ENCODE peak calls at places on chromosomes 11 and 22, in nine cellular contexts. C is lower leg skin, L is tibial nerve, G is breast epithelium, Y is heart left ventricle, X is esophagus squamous epithelium, K is IMR-90, B is spleen, F is testis. P is an unnamed sample.

GRCh38 chr11:111459506-111460270 is 52.5 kb downstream of the BTG4 start:
- DNase-seq in B (no peak), F (no peak), K (no peak), X (no peak), L (no peak), C (peak), Y (no peak), G (no peak), P (no peak)

GRCh38 chr22:44109417-44109816 is 71.3 kb upstream of the PARVG start:
- DNase-seq in Y (peak), C (peak), F (no peak), G (no peak), K (no peak), X (no peak), B (no peak), L (no peak), P (no peak)

GRCh38 chr11:3959918-3960295 is 104.4 kb downstream of the STIM1 start:
- DNase-seq in K (peak), Y (no peak), X (no peak), F (no peak), B (no peak), C (no peak), L (no peak), G (no peak), P (no peak)

GRCh38 chr11:16612801-16613400 is 125.5 kb upstream of the C11orf58 start:
- DNase-seq in X (no peak), K (peak), Y (no peak), L (no peak), F (no peak), G (no peak), B (no peak), C (no peak), P (no peak)

GRCh38 chr22:20750461-20751184 is 23.3 kb upstream of the SERPIND1 start:
- DNase-seq in F (peak), G (peak), K (peak), X (no peak), C (peak), B (no peak), Y (peak), L (peak), P (peak)

GRCh38 chr11:45593992-45594391 is 71.4 kb downstream of the CHST1 start:
- DNase-seq in C (peak), K (no peak), B (no peak), Y (no peak), L (no peak), F (peak), G (no peak), X (no peak), P (no peak)

GRCh38 chr11:86923993-86924766 is 31.0 kb downstream of the FZD4 start:
- DNase-seq in K (no peak), G (no peak), F (no peak), C (no peak), X (no peak), B (no peak), Y (no peak), L (no peak), P (no peak)

GRCh38 chr11:130434521-130435223 is 6.3 kb upstream of the ADAMTS8 start:
- DNase-seq in B (peak), K (peak), X (no peak), G (peak), L (peak), C (peak), F (peak), Y (peak), P (peak)

GRCh38 chr22:24772493-24773220 is 1.9 kb downstream of the PIWIL3 start:
- DNase-seq in X (no peak), G (no peak), L (no peak), C (peak), K (peak), Y (no peak), B (no peak), F (no peak), P (no peak)

GRCh38 chr11:72227316-72228228 is 3.0 kb downstream of the INPPL1 start:
- DNase-seq in B (peak), K (peak), C (peak), Y (no peak), F (peak), L (no peak), G (peak), X (no peak), P (no peak)

GRCh38 chr22:39487826-39488520 is 14.1 kb upstream of the MIEF1 start:
- DNase-seq in F (no peak), Y (no peak), G (no peak), L (no peak), X (no peak), K (no peak), C (no peak), B (no peak), P (no peak)

GRCh38 chr11:86999859-87000753 is 37.6 kb upstream of the TMEM135 start:
- DNase-seq in Y (no peak), B (no peak), F (peak), L (no peak), K (peak), C (no peak), G (peak), X (no peak), P (peak)

GRCh38 chr22:40671369-40671768 is 7.9 kb upstream of the MCHR1 start:
- DNase-seq in G (no peak), B (no peak), C (no peak), K (no peak), Y (no peak), L (no peak), F (no peak), X (no peak), P (no peak)

GRCh38 chr11:121449123-121449522 is 3.0 kb upstream of the SORL1 start:
- DNase-seq in X (no peak), G (no peak), B (no peak), L (no peak), K (no peak), F (no peak), C (no peak), Y (no peak), P (no peak)

GRCh38 chr11:15038963-15039362 is 34.4 kb upstream of the CALCB start:
- DNase-seq in F (no peak), C (no peak), B (no peak), G (no peak), Y (no peak), X (no peak), K (peak), L (no peak), P (no peak)

GRCh38 chr11:113159967-113160621 is 154.3 kb upstream of the TTC12 start:
- DNase-seq in C (no peak), F (peak), K (no peak), B (no peak), G (no peak), Y (no peak), X (no peak), L (no peak), P (no peak)

GRCh38 chr11:50071584-50072225 is 39.0 kb downstream of the OR4C45 start:
- DNase-seq in F (no peak), B (no peak), L (no peak), K (no peak), Y (no peak), C (no peak), X (no peak), G (no peak), P (no peak)

GRCh38 chr22:28594784-28595324 is 84.8 kb downstream of the TTC28 start:
- DNase-seq in G (no peak), X (no peak), B (no peak), K (peak), Y (no peak), L (no peak), F (no peak), C (no peak), P (peak)

GRCh38 chr11:72778535-72779494 is 15.0 kb downstream of the STARD10 start:
- DNase-seq in G (no peak), Y (peak), C (no peak), K (no peak), F (no peak), X (no peak), B (no peak), L (no peak), P (no peak)

GRCh38 chr11:10604340-10604748 is 35.9 kb upstream of the LYVE1 start:
- DNase-seq in K (peak), G (no peak), B (no peak), F (peak), C (no peak), X (no peak), L (peak), Y (peak), P (no peak)

GRCh38 chr11:118614511-118614910 is 7.1 kb downstream of the PHLDB1 start:
- DNase-seq in L (no peak), Y (peak), C (peak), K (no peak), F (no peak), B (peak), G (peak), X (no peak), P (no peak)

GRCh38 chr22:17921871-17922821 is 102.2 kb downstream of the MICAL3 start:
- DNase-seq in X (no peak), G (peak), B (no peak), L (no peak), C (no peak), K (no peak), F (no peak), Y (no peak), P (no peak)

GRCh38 chr11:78424334-78425270 is 7.0 kb upstream of the GAB2 start:
- DNase-seq in F (no peak), C (no peak), B (no peak), X (no peak), Y (no peak), K (peak), L (no peak), G (no peak), P (no peak)

GRCh38 chr11:35151241-35151640 is 12.3 kb downstream of the CD44 start:
- DNase-seq in K (no peak), B (no peak), L (no peak), F (no peak), Y (no peak), X (no peak), C (no peak), G (no peak), P (no peak)

GRCh38 chr22:23067023-23067650 is 3.2 kb upstream of the GNAZ start:
- DNase-seq in F (peak), K (no peak), Y (peak), C (peak), B (peak), X (no peak), G (no peak), L (peak), P (no peak)

GRCh38 chr22:35498026-35498425 is 42.6 kb upstream of the RASD2 start:
- DNase-seq in B (no peak), F (peak), X (no peak), K (peak), Y (no peak), L (no peak), C (no peak), G (no peak), P (no peak)

GRCh38 chr11:45155058-45155551 is 8.7 kb downstream of the PRDM11 start:
- DNase-seq in C (peak), Y (no peak), X (no peak), F (peak), B (peak), G (no peak), K (peak), L (no peak), P (no peak)

GRCh38 chr22:19121631-19122142 is 525 bp downstream of the DGCR2 start:
- DNase-seq in X (no peak), K (peak), B (peak), G (peak), Y (peak), C (peak), F (peak), L (peak), P (no peak)

GRCh38 chr22:35465109-35465701 is 65.3 kb downstream of the MCM5 start:
- DNase-seq in K (no peak), Y (no peak), B (no peak), X (no peak), F (peak), G (no peak), C (no peak), L (no peak), P (no peak)

GRCh38 chr11:121722431-121723256 is 269.9 kb upstream of the SORL1-AS1 start:
- DNase-seq in G (peak), F (peak), L (peak), B (no peak), X (no peak), Y (peak), C (peak), K (peak), P (peak)

GRCh38 chr11:10441652-10442503 is 13.2 kb upstream of the AMPD3 start:
- DNase-seq in B (no peak), G (no peak), Y (no peak), K (no peak), C (no peak), F (no peak), L (no peak), X (no peak), P (no peak)

GRCh38 chr22:42881298-42881697 is 24.2 kb upstream of the ARFGAP3 start:
- DNase-seq in G (no peak), X (no peak), B (no peak), L (no peak), F (no peak), Y (no peak), C (no peak), K (no peak), P (no peak)

DNA sequence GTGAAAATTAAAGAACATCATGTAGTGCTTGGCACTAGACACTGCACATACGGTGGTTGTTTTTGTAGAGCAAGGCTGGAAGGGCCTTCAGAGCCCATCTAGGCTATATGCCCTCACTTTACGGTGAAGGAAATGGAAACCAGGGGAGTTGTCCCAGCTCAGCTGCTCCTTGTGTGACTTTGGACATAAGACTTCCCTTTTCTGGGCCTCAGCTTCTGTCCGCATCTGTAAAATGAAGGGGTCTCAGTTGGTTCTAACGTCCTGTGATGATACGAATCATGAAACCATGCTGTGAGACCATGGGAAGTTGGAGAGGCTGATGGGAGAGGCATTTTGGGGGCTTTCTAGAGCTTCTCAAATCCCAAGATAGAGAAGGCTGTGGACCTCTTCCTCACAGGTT is 4.7 kb downstream of the KCNE3 start:
- DNase-seq in G (no peak), C (peak), Y (no peak), X (no peak), B (no peak), K (no peak), L (no peak), F (no peak), P (no peak)
- H3K4me3 ChIP-seq in G (no peak), C (no peak), Y (no peak), X (no peak), B (no peak), K (no peak), L (no peak), F (no peak), P (no peak)

DNA sequence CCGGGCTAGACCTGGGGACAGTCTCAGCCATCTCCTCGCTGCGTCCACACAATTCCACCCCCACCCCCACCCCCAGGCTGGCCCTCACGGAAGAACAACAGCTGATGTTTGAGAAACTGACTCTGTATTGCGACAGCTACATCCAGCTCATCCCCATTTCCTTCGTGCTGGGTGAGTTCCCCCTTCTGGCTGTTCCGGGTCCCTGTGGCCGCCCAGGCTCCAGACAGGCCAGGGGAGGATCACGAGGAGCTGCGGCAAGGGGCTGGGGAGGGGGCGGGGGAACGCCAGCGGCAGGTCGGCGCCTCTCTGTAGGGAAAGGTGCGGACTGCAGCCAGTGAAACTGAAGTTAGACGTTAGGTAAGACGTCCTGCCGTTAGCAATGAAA is 4.9 kb downstream of the BEST1 start:
- DNase-seq in F (peak), G (peak), X (no peak), K (peak), L (no peak), Y (peak), B (peak), C (peak), P (no peak)
- TF ChIP-seq CTCF in F (no peak), G (peak), X (no peak), K (peak), L (peak), Y (no peak), B (peak), C (no peak), P (peak)

GRCh38 chr11:66882540-66882939 is 25.7 kb downstream of the LRFN4 start:
- DNase-seq in L (no peak), Y (peak), C (no peak), X (no peak), G (no peak), B (no peak), F (no peak), K (no peak), P (no peak)
- H3K4me3 ChIP-seq in L (no peak), Y (no peak), C (no peak), X (peak), G (peak), B (no peak), F (no peak), K (no peak), P (no peak)

DNA sequence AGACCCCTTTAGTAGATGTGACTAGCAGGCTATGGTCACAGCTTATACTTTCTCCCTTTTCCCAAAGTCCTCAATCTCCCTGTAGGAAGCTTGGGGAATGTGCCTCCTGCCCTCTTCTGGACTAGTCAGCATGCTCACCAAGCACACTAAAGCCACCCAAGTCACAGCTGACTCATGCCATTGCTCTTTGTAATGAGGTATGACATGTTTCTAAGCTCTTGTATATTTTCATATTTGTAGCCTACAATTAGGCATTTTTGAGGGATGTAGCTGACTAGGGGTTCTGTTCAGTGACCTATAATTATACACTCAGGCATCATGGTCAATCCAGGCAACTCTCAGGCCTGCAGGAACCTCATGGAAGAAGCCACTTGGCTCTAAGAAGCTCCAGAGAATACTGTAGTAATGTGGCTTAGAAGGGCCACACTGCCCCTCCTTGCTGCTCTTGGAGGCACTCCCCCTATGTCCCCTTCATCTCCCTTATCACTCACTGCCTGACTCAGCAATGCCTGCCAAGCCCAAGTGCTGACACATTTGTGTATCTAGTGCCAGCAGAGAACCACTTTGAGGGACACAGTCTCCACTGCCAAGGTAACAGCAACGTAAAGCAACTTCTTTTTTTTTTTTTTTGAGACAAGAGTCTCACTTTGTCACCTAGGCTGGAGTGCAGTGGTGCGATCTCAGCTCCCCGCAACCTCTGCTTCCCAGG is 86.2 kb downstream of the RPL27A start:
- DNase-seq in X (no peak), B (no peak), C (peak), F (peak), L (no peak), Y (no peak), G (no peak), K (peak), P (peak)
- TF ChIP-seq CTCF in X (peak), B (no peak), C (no peak), F (no peak), L (no peak), Y (no peak), G (no peak), K (peak), P (peak)

DNA sequence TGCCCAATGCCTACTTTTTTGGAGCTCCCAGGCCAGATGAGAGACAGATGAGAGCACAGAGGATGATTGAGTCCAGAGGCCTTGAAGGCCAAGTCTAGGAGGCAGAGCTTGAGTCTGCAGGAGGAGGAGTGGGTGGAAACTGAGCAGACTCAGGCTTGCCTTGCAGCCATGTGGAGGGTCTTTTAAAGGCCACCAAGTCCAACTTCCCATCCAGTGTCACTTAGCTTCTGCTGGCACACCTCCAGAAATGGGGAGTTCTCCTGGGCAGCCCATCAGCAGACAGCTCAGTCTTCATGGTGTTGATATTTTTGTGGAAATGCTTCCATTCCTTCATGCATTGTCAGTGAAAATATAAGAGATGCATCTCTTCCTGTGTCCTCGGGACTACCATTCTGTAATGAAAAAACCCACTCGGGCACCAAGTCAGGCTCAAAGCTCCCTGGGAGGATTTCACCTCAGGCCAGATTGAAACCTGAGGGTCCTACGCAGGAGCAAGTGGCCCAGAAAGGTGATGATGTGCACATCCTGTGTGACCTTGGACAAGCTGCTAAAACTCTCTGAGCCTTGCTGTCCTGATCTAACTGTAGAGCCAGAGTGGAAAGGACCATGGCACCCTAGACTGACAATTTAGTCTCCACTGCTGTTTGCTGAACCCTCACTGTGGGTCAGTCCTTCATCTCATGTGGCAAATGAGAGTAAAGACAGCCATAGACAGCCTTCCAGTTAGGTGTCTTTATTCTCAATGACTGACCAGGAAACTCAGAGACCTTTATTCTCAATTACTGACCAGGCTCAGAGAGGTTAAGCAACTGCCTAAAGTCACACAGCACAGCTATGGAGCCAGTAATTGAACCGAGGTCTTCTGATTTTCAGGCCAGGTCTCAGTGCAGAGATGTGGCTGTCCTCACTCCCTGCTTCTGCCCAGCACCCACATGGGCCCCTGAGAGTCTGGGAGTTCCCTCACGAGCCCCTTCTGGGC is 2.9 kb upstream of the LRRC32 start:
- DNase-seq in L (no peak), Y (peak), X (no peak), C (no peak), K (no peak), F (no peak), B (no peak), G (no peak), P (no peak)
- H3K4me3 ChIP-seq in L (no peak), Y (no peak), X (no peak), C (no peak), K (no peak), F (no peak), B (no peak), G (no peak), P (no peak)

GRCh38 chr22:45131749-45132148 is 32.0 kb upstream of the NUP50 start:
- DNase-seq in X (no peak), B (peak), F (no peak), Y (no peak), K (no peak), C (no peak), G (no peak), L (no peak), P (no peak)

GRCh38 chr22:45139693-45140092 is 24.0 kb upstream of the NUP50 start:
- DNase-seq in K (no peak), G (no peak), X (no peak), Y (no peak), B (no peak), C (no peak), L (no peak), F (no peak), P (no peak)

GRCh38 chr22:45134313-45134712 is 29.4 kb upstream of the NUP50 start:
- DNase-seq in F (no peak), Y (no peak), K (no peak), L (no peak), G (no peak), C (no peak), X (no peak), B (no peak), P (no peak)

GRCh38 chr22:45142376-45142775 is 21.3 kb upstream of the NUP50 start:
- DNase-seq in G (no peak), B (no peak), L (no peak), C (no peak), F (no peak), K (no peak), Y (no peak), X (no peak), P (no peak)

DNA sequence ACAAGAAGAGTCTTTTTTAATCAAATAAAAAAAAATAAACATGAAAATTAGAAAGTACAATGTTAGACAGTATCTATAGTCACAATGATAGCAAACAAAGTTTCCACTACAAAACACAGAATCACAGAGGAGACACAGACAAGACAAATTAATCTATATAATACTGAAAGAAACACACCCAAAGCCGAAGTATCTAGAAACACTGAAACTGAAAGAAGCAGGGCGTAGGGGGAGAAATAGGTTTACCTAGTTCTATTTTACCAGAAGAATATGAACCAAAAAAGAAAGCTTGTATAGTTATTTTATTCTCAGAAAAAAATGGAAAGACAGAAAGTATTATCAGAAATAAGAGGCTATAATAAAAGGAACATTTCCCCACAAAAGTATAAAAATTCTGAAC is 27.1 kb upstream of the NUP50 start:
- DNase-seq in X (no peak), K (no peak), L (no peak), G (no peak), B (no peak), Y (no peak), C (no peak), F (no peak), P (no peak)
- TF ChIP-seq CTCF in X (no peak), K (no peak), L (no peak), G (no peak), B (no peak), Y (no peak), C (no peak), F (no peak), P (no peak)